ENCODE peak calls at places on chromosomes 2 and 18, in four cellular contexts. D is cardiac muscle cell, O is esophagus squamous epithelium, N is fibroblast of lung. J is an unnamed sample.

GRCh38 chr2:134023854-134024253 is 230.0 kb upstream of the MGAT5 start:
- DNase-seq in D (no peak), O (no peak), N (no peak), J (no peak)

GRCh38 chr2:204046145-204046544 is 109.6 kb downstream of the ICOS start:
- DNase-seq in D (no peak), O (no peak), N (no peak), J (no peak)

GRCh38 chr2:7586898-7587297 is 669.7 kb downstream of the RNF144A start:
- DNase-seq in D (no peak), O (no peak), N (no peak), J (no peak)

GRCh38 chr2:61763605-61764034 is 90.2 kb downstream of the FAM161A start:
- DNase-seq in D (peak), O (no peak), N (peak), J (no peak)

GRCh38 chr18:13680612-13681011 is 45.7 kb downstream of the FAM210A start:
- DNase-seq in D (peak), O (no peak), N (no peak), J (no peak)

GRCh38 chr2:98883780-98884211 is 52.2 kb downstream of the CRACDL start:
- DNase-seq in D (no peak), O (no peak), N (peak), J (no peak)

GRCh38 chr18:57801379-57802165 is 1.5 kb downstream of the ATP8B1 start:
- DNase-seq in D (no peak), O (no peak), N (peak), J (no peak)

GRCh38 chr2:100822587-100823248 is 2.8 kb downstream of the NPAS2 start:
- DNase-seq in D (peak), O (no peak), N (peak), J (no peak)

GRCh38 chr2:168699834-168700417 is 102.5 kb upstream of the NOSTRIN start:
- DNase-seq in D (peak), O (no peak), N (peak), J (no peak)

GRCh38 chr2:236166157-236166780 is 1.9 kb downstream of the GBX2 start:
- DNase-seq in D (no peak), O (no peak), N (no peak), J (no peak)

GRCh38 chr2:132562245-132562644 is 107.8 kb downstream of the LYPD1 start:
- DNase-seq in D (no peak), O (no peak), N (peak), J (no peak)

GRCh38 chr18:76643996-76644395 is 149.0 kb upstream of the ZNF516 start:
- DNase-seq in D (no peak), O (no peak), N (no peak), J (no peak)

GRCh38 chr2:195560209-195560907 is 96.7 kb upstream of the SLC39A10 start:
- DNase-seq in D (peak), O (no peak), N (no peak), J (no peak)

GRCh38 chr2:195562624-195563566 is 94.1 kb upstream of the SLC39A10 start:
- DNase-seq in D (peak), O (no peak), N (no peak), J (no peak)

GRCh38 chr2:195561205-195562032 is 95.6 kb upstream of the SLC39A10 start:
- DNase-seq in D (peak), O (no peak), N (peak), J (peak)

GRCh38 chr2:195555971-195556370 is 101.1 kb upstream of the SLC39A10 start:
- DNase-seq in D (no peak), O (no peak), N (no peak), J (no peak)

GRCh38 chr2:195559431-195559914 is 97.6 kb upstream of the SLC39A10 start:
- DNase-seq in D (peak), O (no peak), N (peak), J (peak)
- H3K27ac ChIP-seq in D (no peak), O (peak), N (peak), J (peak)

GRCh38 chr2:69073928-69074575 is 61.1 kb downstream of the ANTXR1 start:
- DNase-seq in D (no peak), O (no peak), N (peak), J (peak)
- H3K27ac ChIP-seq in D (no peak), O (peak), N (no peak), J (no peak)

GRCh38 chr18:24188120-24188519 is 49.3 kb downstream of the CABYR start:
- DNase-seq in D (no peak), O (no peak), N (no peak), J (no peak)
- H3K27ac ChIP-seq in D (no peak), O (no peak), N (no peak), J (no peak)

GRCh38 chr2:55581875-55582547 is 35.4 kb downstream of the PPP4R3B start:
- DNase-seq in D (peak), O (no peak), N (peak), J (no peak)
- H3K27ac ChIP-seq in D (no peak), O (no peak), N (no peak), J (no peak)

DNA sequence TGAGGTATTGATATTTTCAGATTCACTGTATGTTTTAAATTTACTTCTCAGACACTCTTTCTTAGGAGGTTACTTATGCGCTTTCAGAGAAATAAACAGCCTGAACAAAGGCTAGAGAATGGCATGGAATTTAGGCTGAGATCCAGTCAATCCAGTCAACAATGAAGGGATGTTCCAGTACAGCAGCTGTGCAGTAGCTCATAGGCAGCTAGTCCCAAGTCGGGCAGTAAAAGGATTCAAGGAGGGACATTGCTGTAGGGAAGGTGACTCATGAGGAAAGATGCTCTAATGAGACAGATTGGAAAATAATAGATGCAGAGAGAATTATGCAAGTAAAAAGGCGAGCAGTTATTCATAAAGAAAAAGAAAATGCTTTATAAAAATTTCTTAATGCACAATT is 397.9 kb upstream of the RGPD4 start:
- DNase-seq in D (no peak), O (no peak), N (no peak), J (no peak)
- H3K27ac ChIP-seq in D (no peak), O (no peak), N (no peak), J (no peak)

DNA sequence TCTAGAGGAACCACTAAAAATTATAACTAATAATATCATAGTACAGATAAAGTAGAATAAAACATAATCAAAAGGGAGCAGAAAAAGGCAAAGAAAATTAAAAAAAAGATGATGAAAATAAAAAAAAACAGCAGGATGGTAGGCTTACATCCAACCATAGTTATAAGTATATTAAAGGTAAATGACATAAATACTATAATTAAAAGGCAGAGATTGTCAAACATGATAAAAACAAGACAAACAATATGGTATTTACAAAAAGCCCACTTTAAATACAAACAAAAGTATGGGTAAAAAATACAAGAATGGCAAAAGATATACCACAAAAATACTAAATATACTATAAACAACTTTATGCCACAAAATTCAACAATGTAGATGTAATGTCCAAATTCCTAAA is 24.4 kb downstream of the CCDC148 start:
- DNase-seq in D (no peak), O (no peak), N (no peak), J (no peak)
- H3K27ac ChIP-seq in D (no peak), O (no peak), N (no peak), J (no peak)

DNA sequence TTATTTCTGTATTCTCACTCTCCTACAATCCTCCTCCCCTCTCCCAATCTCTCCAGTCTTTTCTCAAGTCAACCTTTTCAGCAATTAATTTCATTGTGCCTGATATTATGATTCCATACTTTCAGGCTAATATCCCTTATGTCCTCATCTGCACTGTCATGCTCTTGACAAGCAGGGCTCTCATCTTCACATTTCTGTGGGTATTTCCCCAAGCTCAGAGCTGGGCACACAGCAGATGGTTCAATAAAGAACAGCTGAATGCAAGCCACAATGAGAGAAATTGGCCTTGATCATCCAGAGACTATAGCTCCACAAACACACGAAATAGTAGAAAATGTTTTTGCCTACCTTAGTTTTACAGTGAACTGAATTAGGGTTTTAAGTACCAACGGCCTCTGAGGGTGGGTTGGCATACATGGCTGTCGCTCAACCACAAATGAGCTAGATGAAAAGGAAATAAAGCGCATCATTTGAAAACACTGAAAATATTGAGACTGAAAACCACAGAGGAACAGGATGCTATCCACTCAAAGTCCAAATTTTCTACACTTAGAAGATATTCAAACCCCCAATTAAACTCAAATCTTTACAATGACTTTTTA is 47.5 kb upstream of the STAT1 start:
- DNase-seq in D (no peak), O (no peak), N (no peak), J (no peak)
- H3K27ac ChIP-seq in D (no peak), O (no peak), N (no peak), J (no peak)

GRCh38 chr2:183248866-183249567 is 124.8 kb downstream of the NUP35 start:
- DNase-seq in D (peak), O (no peak), N (peak), J (peak)
- H3K27ac ChIP-seq in D (no peak), O (no peak), N (no peak), J (no peak)

DNA sequence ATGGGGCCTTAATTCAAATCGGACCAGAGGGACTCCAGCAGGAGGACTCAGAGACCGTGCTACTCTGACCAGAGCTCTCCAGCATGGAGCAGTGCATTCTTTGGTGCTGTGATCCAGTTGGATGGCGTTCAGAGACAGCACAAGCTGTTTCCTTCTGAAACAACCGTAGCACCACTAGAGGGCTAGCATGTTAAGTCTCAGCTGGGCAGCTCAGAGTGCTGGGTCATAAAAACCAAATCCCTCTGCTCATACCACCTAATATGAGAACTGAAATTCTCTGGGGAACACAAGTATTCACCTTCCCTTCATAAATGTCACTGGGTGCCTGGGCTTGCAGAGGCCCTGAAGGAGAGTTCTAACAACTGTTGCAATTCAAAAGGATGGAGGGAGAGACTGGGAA is 97.7 kb upstream of the TFCP2L1 start:
- DNase-seq in D (no peak), O (no peak), N (no peak), J (no peak)
- H3K27ac ChIP-seq in D (no peak), O (no peak), N (no peak), J (no peak)